ENCODE peak calls at places on chromosome 22, in four cellular contexts. L is K562, D is HL-60, I is GM12891. W is an unnamed sample.

GRCh38 chr22:28759861-28760560 is 12.5 kb upstream of the CCDC117 start:
- DNase-seq in L (no peak), D (no peak), I (no peak), W (peak; percentile 21)

GRCh38 chr22:44936201-44936600 is 73.6 kb downstream of the PHF21B start:
- DNase-seq in L (no peak), D (no peak), I (no peak), W (no peak)

GRCh38 chr22:36419177-36419911 is 31.6 kb upstream of the MYH9 start:
- DNase-seq in L (peak; percentile 80), D (no peak), I (no peak), W (no peak)

GRCh38 chr22:48675141-48675827 is 1152.4 kb downstream of the BRD1 start:
- DNase-seq in L (no peak), D (no peak), I (no peak), W (no peak)

GRCh38 chr22:40009231-40009769 is 14.5 kb downstream of the FAM83F start:
- DNase-seq in L (peak; percentile 34), D (no peak), I (no peak), W (no peak)

GRCh38 chr22:48357961-48358360 is 1469.7 kb downstream of the BRD1 start:
- DNase-seq in L (no peak), D (no peak), I (no peak), W (no peak)

GRCh38 chr22:35186492-35186891 is 70.8 kb upstream of the HMGXB4 start:
- DNase-seq in L (no peak), D (no peak), I (no peak), W (no peak)

GRCh38 chr22:50326959-50327710 is at the start of gene DENND6B:
- DNase-seq in L (peak; percentile 82), D (peak; percentile 58), I (peak; percentile 89), W (no peak)

GRCh38 chr22:19765477-19766234 is 5.1 kb downstream of the TBX1 start:
- DNase-seq in L (peak; percentile 64), D (no peak), I (no peak), W (no peak)

GRCh38 chr22:17855891-17856290 is 81.6 kb upstream of the BID start:
- DNase-seq in L (no peak), D (no peak), I (no peak), W (no peak)

GRCh38 chr22:49106136-49106930 is 721.3 kb downstream of the BRD1 start:
- DNase-seq in L (no peak), D (no peak), I (no peak), W (no peak)

GRCh38 chr22:48493733-48494132 is 1333.9 kb downstream of the BRD1 start:
- DNase-seq in L (no peak), D (no peak), I (no peak), W (no peak)

GRCh38 chr22:17785185-17786184 is 11.2 kb upstream of the BID start:
- DNase-seq in L (peak; percentile 91), D (no peak), I (no peak), W (no peak)

GRCh38 chr22:35905894-35906293 is 122.7 kb downstream of the RBFOX2 start:
- DNase-seq in L (no peak), D (no peak), I (no peak), W (no peak)

GRCh38 chr22:20536590-20537324 is 29.3 kb downstream of the MED15 start:
- DNase-seq in L (no peak), D (no peak), I (no peak), W (no peak)

GRCh38 chr22:19879996-19880785 is 25.5 kb upstream of the GNB1L start:
- DNase-seq in L (no peak), D (no peak), I (peak; percentile 19), W (no peak)

GRCh38 chr22:48717076-48717810 is 1110.4 kb downstream of the BRD1 start:
- DNase-seq in L (no peak), D (no peak), I (no peak), W (no peak)

GRCh38 chr22:39351689-39352214 is 2.0 kb downstream of the SYNGR1 start:
- DNase-seq in L (no peak), D (peak; percentile 51), I (no peak), W (peak; percentile 25)

GRCh38 chr22:47615051-47615450 is 852.6 kb downstream of the TBC1D22A start:
- DNase-seq in L (no peak), D (no peak), I (no peak), W (no peak)

GRCh38 chr22:30685178-30685577 is 9.5 kb upstream of the OSBP2 start:
- DNase-seq in L (no peak), D (no peak), I (no peak), W (no peak)

GRCh38 chr22:44884968-44885805 is 124.6 kb downstream of the PHF21B start:
- DNase-seq in L (no peak), D (no peak), I (no peak), W (no peak)

GRCh38 chr22:49659281-49659923 is 168.3 kb downstream of the BRD1 start:
- DNase-seq in L (no peak), D (no peak), I (no peak), W (no peak)

GRCh38 chr22:30241576-30242371 is 4.8 kb downstream of the LIF start:
- DNase-seq in L (no peak), D (no peak), I (no peak), W (no peak)

GRCh38 chr22:36744413-36744765 is 31.5 kb downstream of the IFT27 start:
- DNase-seq in L (no peak), D (no peak), I (no peak), W (no peak)

GRCh38 chr22:29994027-29994715 is 86.1 kb upstream of the HORMAD2 start:
- DNase-seq in L (no peak), D (peak; percentile 33), I (no peak), W (no peak)

GRCh38 chr22:44314425-44315067 is 1.8 kb upstream of the SHISAL1 start:
- DNase-seq in L (no peak), D (no peak), I (no peak), W (no peak)

GRCh38 chr22:19039796-19040580 is 82.2 kb downstream of the DGCR2 start:
- DNase-seq in L (no peak), D (no peak), I (no peak), W (no peak)

GRCh38 chr22:30235687-30236170 is 10.8 kb downstream of the LIF start:
- DNase-seq in L (no peak), D (no peak), I (no peak), W (no peak)

DNA sequence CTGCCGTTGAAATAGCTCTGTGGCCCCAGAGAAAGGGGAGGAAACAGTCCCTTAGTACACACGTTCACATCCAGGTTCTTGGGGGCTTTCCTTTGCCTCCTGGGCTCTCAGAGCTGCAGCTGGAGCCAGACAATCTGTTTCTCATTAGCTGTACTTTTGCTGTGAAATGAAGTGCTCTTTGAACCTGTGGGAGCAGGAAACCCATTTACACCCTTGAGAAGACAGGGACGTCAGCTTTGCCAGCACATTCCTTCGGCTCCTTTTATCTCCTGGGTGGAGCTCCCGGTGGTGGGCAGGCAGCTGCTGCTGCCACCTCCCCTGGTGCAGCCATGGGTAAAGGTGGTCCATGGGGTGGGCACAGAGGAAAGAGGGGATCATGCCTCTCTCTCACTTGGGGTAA is 80.6 kb upstream of the TIMP3 start:
- DNase-seq in L (no peak), D (no peak), I (no peak), W (no peak)
- TF ChIP-seq SPI1 in L (no peak), D (no peak), I (no peak), W (no peak)

GRCh38 chr22:46068908-46069481 is 81.3 kb upstream of the PPARA start:
- DNase-seq in L (no peak), D (no peak), I (no peak), W (no peak)
- TF ChIP-seq SPI1 in L (no peak), D (no peak), I (no peak), W (no peak)

GRCh38 chr22:21921729-21922128 is 30.9 kb downstream of the PPM1F start:
- DNase-seq in L (no peak), D (no peak), I (no peak), W (no peak)

GRCh38 chr22:21922370-21923162 is 30.1 kb downstream of the PPM1F start:
- DNase-seq in L (no peak), D (no peak), I (no peak), W (no peak)

GRCh38 chr22:21919526-21920307 is 32.9 kb downstream of the PPM1F start:
- DNase-seq in L (no peak), D (no peak), I (no peak), W (no peak)

GRCh38 chr22:21920341-21921183 is 32.1 kb downstream of the PPM1F start:
- DNase-seq in L (no peak), D (no peak), I (no peak), W (no peak)

GRCh38 chr22:21921184-21921721 is 31.4 kb downstream of the PPM1F start:
- DNase-seq in L (no peak), D (no peak), I (no peak), W (no peak)
- TF ChIP-seq SPI1 in L (no peak), D (no peak), I (no peak), W (no peak)

GRCh38 chr22:24436553-24436952 is 9.2 kb downstream of the ADORA2A start:
- DNase-seq in L (no peak), D (no peak), I (no peak), W (no peak)
- TF ChIP-seq SPI1 in L (no peak), D (no peak), I (no peak), W (no peak)

GRCh38 chr22:38142606-38143005 is 32.1 kb upstream of the BAIAP2L2 start:
- DNase-seq in L (no peak), D (no peak), I (no peak), W (no peak)

GRCh38 chr22:38139901-38140300 is 29.4 kb upstream of the BAIAP2L2 start:
- DNase-seq in L (no peak), D (no peak), I (no peak), W (no peak)

GRCh38 chr22:38148252-38148651 is 33.4 kb downstream of the PLA2G6 start:
- DNase-seq in L (no peak), D (no peak), I (no peak), W (no peak)

GRCh38 chr22:38141574-38141973 is 31.1 kb upstream of the BAIAP2L2 start:
- DNase-seq in L (peak; percentile 58), D (no peak), I (no peak), W (no peak)

GRCh38 chr22:38144025-38144405 is 33.5 kb upstream of the BAIAP2L2 start:
- DNase-seq in L (no peak), D (no peak), I (no peak), W (no peak)
- TF ChIP-seq SPI1 in L (no peak), D (no peak), I (no peak), W (no peak)

GRCh38 chr22:27311666-27312566 is 489.6 kb downstream of the MN1 start:
- DNase-seq in L (no peak), D (no peak), I (no peak), W (no peak)
- TF ChIP-seq SPI1 in L (no peak), D (no peak), I (no peak), W (no peak)

GRCh38 chr22:27474711-27475547 is 326.6 kb downstream of the MN1 start:
- DNase-seq in L (no peak), D (no peak), I (no peak), W (no peak)
- TF ChIP-seq SPI1 in L (no peak), D (no peak), I (no peak), W (no peak)

GRCh38 chr22:25409240-25409639 is 155.2 kb upstream of the GRK3 start:
- DNase-seq in L (no peak), D (no peak), I (no peak), W (no peak)
- TF ChIP-seq SPI1 in L (no peak), D (no peak), I (no peak), W (no peak)

GRCh38 chr22:42908082-42908746 is 51.1 kb upstream of the ARFGAP3 start:
- DNase-seq in L (no peak), D (no peak), I (no peak), W (no peak)
- TF ChIP-seq SPI1 in L (no peak), D (no peak), I (no peak), W (no peak)

W was measured in GM12878.